ENCODE peak calls at places on chromosome 17, in ten cellular contexts. One of them, this sample, is unnamed.

GRCh38 chr17:63587770-63588169 is 12.9 kb upstream of the TACO1 start:
- DNase-seq in esophagus squamous epithelium: no peak
- DNase-seq in lower leg skin: no peak
- DNase-seq in stomach: no peak
- DNase-seq in GM12891: no peak
- DNase-seq in ovary: no peak
- DNase-seq in esophagus muscularis mucosa: no peak
- DNase-seq in IMR-90: peak
- DNase-seq in uterus: no peak
- DNase-seq in GM12878: no peak
- DNase-seq in this sample: no peak

GRCh38 chr17:62597920-62598319 is 29.6 kb upstream of the MRC2 start:
- DNase-seq in esophagus squamous epithelium: no peak
- DNase-seq in lower leg skin: peak
- DNase-seq in stomach: no peak
- DNase-seq in GM12891: no peak
- DNase-seq in ovary: no peak
- DNase-seq in esophagus muscularis mucosa: no peak
- DNase-seq in IMR-90: no peak
- DNase-seq in uterus: peak
- DNase-seq in GM12878: no peak
- DNase-seq in this sample: no peak

GRCh38 chr17:80441133-80441578 is 26.2 kb downstream of the ENDOV start:
- DNase-seq in esophagus squamous epithelium: no peak
- DNase-seq in lower leg skin: no peak
- DNase-seq in stomach: no peak
- DNase-seq in GM12891: peak
- DNase-seq in ovary: peak
- DNase-seq in esophagus muscularis mucosa: no peak
- DNase-seq in IMR-90: peak
- DNase-seq in uterus: no peak
- DNase-seq in GM12878: no peak
- DNase-seq in this sample: peak

GRCh38 chr17:63436523-63437110 is 9.5 kb downstream of the CYB561 start:
- DNase-seq in esophagus squamous epithelium: no peak
- DNase-seq in lower leg skin: no peak
- DNase-seq in stomach: peak
- DNase-seq in GM12891: no peak
- DNase-seq in ovary: no peak
- DNase-seq in esophagus muscularis mucosa: no peak
- DNase-seq in IMR-90: no peak
- DNase-seq in uterus: no peak
- DNase-seq in GM12878: no peak
- DNase-seq in this sample: peak

GRCh38 chr17:27762527-27763305 is 37.6 kb downstream of the NOS2 start:
- DNase-seq in esophagus squamous epithelium: no peak
- DNase-seq in lower leg skin: no peak
- DNase-seq in stomach: no peak
- DNase-seq in GM12891: no peak
- DNase-seq in ovary: no peak
- DNase-seq in esophagus muscularis mucosa: no peak
- DNase-seq in IMR-90: peak
- DNase-seq in uterus: no peak
- DNase-seq in GM12878: no peak
- DNase-seq in this sample: peak

GRCh38 chr17:55093358-55093757 is 124.8 kb downstream of the STXBP4 start:
- DNase-seq in esophagus squamous epithelium: no peak
- DNase-seq in lower leg skin: no peak
- DNase-seq in stomach: no peak
- DNase-seq in GM12891: no peak
- DNase-seq in ovary: no peak
- DNase-seq in esophagus muscularis mucosa: no peak
- DNase-seq in IMR-90: no peak
- DNase-seq in uterus: no peak
- DNase-seq in GM12878: no peak
- DNase-seq in this sample: no peak

GRCh38 chr17:44039829-44040635 is 25.3 kb upstream of the TMEM101 start:
- DNase-seq in esophagus squamous epithelium: no peak
- DNase-seq in lower leg skin: no peak
- DNase-seq in stomach: no peak
- DNase-seq in GM12891: no peak
- DNase-seq in ovary: no peak
- DNase-seq in esophagus muscularis mucosa: no peak
- DNase-seq in IMR-90: peak
- DNase-seq in uterus: no peak
- DNase-seq in GM12878: no peak
- DNase-seq in this sample: no peak

GRCh38 chr17:64398330-64398729 is 7.7 kb upstream of the PECAM1 start:
- DNase-seq in esophagus squamous epithelium: no peak
- DNase-seq in lower leg skin: no peak
- DNase-seq in stomach: no peak
- DNase-seq in GM12891: no peak
- DNase-seq in ovary: no peak
- DNase-seq in esophagus muscularis mucosa: no peak
- DNase-seq in IMR-90: no peak
- DNase-seq in uterus: no peak
- DNase-seq in GM12878: no peak
- DNase-seq in this sample: no peak

GRCh38 chr17:45110676-45111611 is 21.4 kb downstream of the PLCD3 start:
- DNase-seq in esophagus squamous epithelium: no peak
- DNase-seq in lower leg skin: no peak
- DNase-seq in stomach: no peak
- DNase-seq in GM12891: no peak
- DNase-seq in ovary: peak
- DNase-seq in esophagus muscularis mucosa: no peak
- DNase-seq in IMR-90: no peak
- DNase-seq in uterus: no peak
- DNase-seq in GM12878: no peak
- DNase-seq in this sample: no peak

GRCh38 chr17:44956076-44956475 is 8.5 kb upstream of the KIF18B start:
- DNase-seq in esophagus squamous epithelium: no peak
- DNase-seq in lower leg skin: no peak
- DNase-seq in stomach: no peak
- DNase-seq in GM12891: no peak
- DNase-seq in ovary: no peak
- DNase-seq in esophagus muscularis mucosa: no peak
- DNase-seq in IMR-90: no peak
- DNase-seq in uterus: no peak
- DNase-seq in GM12878: no peak
- DNase-seq in this sample: no peak

GRCh38 chr17:8949061-8949622 is 16.4 kb downstream of the PIK3R5 start:
- DNase-seq in esophagus squamous epithelium: no peak
- DNase-seq in lower leg skin: no peak
- DNase-seq in stomach: no peak
- DNase-seq in GM12891: no peak
- DNase-seq in ovary: no peak
- DNase-seq in esophagus muscularis mucosa: no peak
- DNase-seq in IMR-90: no peak
- DNase-seq in uterus: no peak
- DNase-seq in GM12878: no peak
- DNase-seq in this sample: no peak

GRCh38 chr17:61158372-61158771 is 241.3 kb upstream of the TBX2 start:
- DNase-seq in esophagus squamous epithelium: no peak
- DNase-seq in lower leg skin: no peak
- DNase-seq in stomach: no peak
- DNase-seq in GM12891: no peak
- DNase-seq in ovary: no peak
- DNase-seq in esophagus muscularis mucosa: no peak
- DNase-seq in IMR-90: no peak
- DNase-seq in uterus: no peak
- DNase-seq in GM12878: no peak
- DNase-seq in this sample: no peak

GRCh38 chr17:34503804-34504203 is 75.6 kb upstream of the TMEM132E start:
- DNase-seq in esophagus squamous epithelium: no peak
- DNase-seq in lower leg skin: no peak
- DNase-seq in stomach: no peak
- DNase-seq in GM12891: no peak
- DNase-seq in ovary: no peak
- DNase-seq in esophagus muscularis mucosa: no peak
- DNase-seq in IMR-90: no peak
- DNase-seq in uterus: no peak
- DNase-seq in GM12878: no peak
- DNase-seq in this sample: no peak

GRCh38 chr17:57986841-57987581 is 1.0 kb downstream of the VEZF1 start:
- DNase-seq in esophagus squamous epithelium: no peak
- DNase-seq in lower leg skin: no peak
- DNase-seq in stomach: peak
- DNase-seq in GM12891: no peak
- DNase-seq in ovary: peak
- DNase-seq in esophagus muscularis mucosa: no peak
- DNase-seq in IMR-90: peak
- DNase-seq in uterus: peak
- DNase-seq in GM12878: no peak
- DNase-seq in this sample: peak

GRCh38 chr17:10836145-10836544 is 1.7 kb downstream of the PIRT start:
- DNase-seq in esophagus squamous epithelium: no peak
- DNase-seq in lower leg skin: no peak
- DNase-seq in stomach: no peak
- DNase-seq in GM12891: no peak
- DNase-seq in ovary: no peak
- DNase-seq in esophagus muscularis mucosa: no peak
- DNase-seq in IMR-90: no peak
- DNase-seq in uterus: no peak
- DNase-seq in GM12878: no peak
- DNase-seq in this sample: no peak
- TF ChIP-seq POLR2A in esophagus squamous epithelium: no peak
- TF ChIP-seq POLR2A in lower leg skin: no peak
- TF ChIP-seq POLR2A in stomach: no peak
- TF ChIP-seq POLR2A in GM12891: no peak
- TF ChIP-seq POLR2A in ovary: no peak
- TF ChIP-seq POLR2A in esophagus muscularis mucosa: no peak
- TF ChIP-seq POLR2A in IMR-90: no peak
- TF ChIP-seq POLR2A in uterus: no peak
- TF ChIP-seq POLR2A in GM12878: no peak
- TF ChIP-seq POLR2A in this sample: no peak

GRCh38 chr17:16379654-16380053 is 1.2 kb upstream of the UBB start:
- DNase-seq in esophagus squamous epithelium: no peak
- DNase-seq in lower leg skin: no peak
- DNase-seq in stomach: no peak
- DNase-seq in GM12891: no peak
- DNase-seq in ovary: no peak
- DNase-seq in esophagus muscularis mucosa: no peak
- DNase-seq in IMR-90: no peak
- DNase-seq in uterus: no peak
- DNase-seq in GM12878: no peak
- DNase-seq in this sample: no peak

GRCh38 chr17:16384557-16384956 is 3.7 kb downstream of the UBB start:
- DNase-seq in esophagus squamous epithelium: no peak
- DNase-seq in lower leg skin: no peak
- DNase-seq in stomach: no peak
- DNase-seq in GM12891: no peak
- DNase-seq in ovary: no peak
- DNase-seq in esophagus muscularis mucosa: no peak
- DNase-seq in IMR-90: no peak
- DNase-seq in uterus: no peak
- DNase-seq in GM12878: no peak
- DNase-seq in this sample: no peak

GRCh38 chr17:16380640-16381495 is at the start of gene UBB:
- DNase-seq in esophagus squamous epithelium: peak
- DNase-seq in lower leg skin: peak
- DNase-seq in stomach: peak
- DNase-seq in GM12891: peak
- DNase-seq in ovary: peak
- DNase-seq in esophagus muscularis mucosa: peak
- DNase-seq in IMR-90: peak
- DNase-seq in uterus: peak
- DNase-seq in GM12878: peak
- DNase-seq in this sample: peak

GRCh38 chr17:16381496-16381820 is 567 bp downstream of the UBB start:
- DNase-seq in esophagus squamous epithelium: no peak
- DNase-seq in lower leg skin: no peak
- DNase-seq in stomach: no peak
- DNase-seq in GM12891: no peak
- DNase-seq in ovary: no peak
- DNase-seq in esophagus muscularis mucosa: no peak
- DNase-seq in IMR-90: peak
- DNase-seq in uterus: no peak
- DNase-seq in GM12878: no peak
- DNase-seq in this sample: no peak

GRCh38 chr17:16383216-16383615 is 2.3 kb downstream of the UBB start:
- DNase-seq in esophagus squamous epithelium: no peak
- DNase-seq in lower leg skin: no peak
- DNase-seq in stomach: no peak
- DNase-seq in GM12891: no peak
- DNase-seq in ovary: no peak
- DNase-seq in esophagus muscularis mucosa: no peak
- DNase-seq in IMR-90: no peak
- DNase-seq in uterus: no peak
- DNase-seq in GM12878: no peak
- DNase-seq in this sample: peak
- TF ChIP-seq POLR2A in esophagus squamous epithelium: no peak
- TF ChIP-seq POLR2A in lower leg skin: no peak
- TF ChIP-seq POLR2A in stomach: no peak
- TF ChIP-seq POLR2A in GM12891: peak
- TF ChIP-seq POLR2A in ovary: no peak
- TF ChIP-seq POLR2A in esophagus muscularis mucosa: no peak
- TF ChIP-seq POLR2A in IMR-90: peak
- TF ChIP-seq POLR2A in uterus: no peak
- TF ChIP-seq POLR2A in GM12878: peak
- TF ChIP-seq POLR2A in this sample: peak

DNA sequence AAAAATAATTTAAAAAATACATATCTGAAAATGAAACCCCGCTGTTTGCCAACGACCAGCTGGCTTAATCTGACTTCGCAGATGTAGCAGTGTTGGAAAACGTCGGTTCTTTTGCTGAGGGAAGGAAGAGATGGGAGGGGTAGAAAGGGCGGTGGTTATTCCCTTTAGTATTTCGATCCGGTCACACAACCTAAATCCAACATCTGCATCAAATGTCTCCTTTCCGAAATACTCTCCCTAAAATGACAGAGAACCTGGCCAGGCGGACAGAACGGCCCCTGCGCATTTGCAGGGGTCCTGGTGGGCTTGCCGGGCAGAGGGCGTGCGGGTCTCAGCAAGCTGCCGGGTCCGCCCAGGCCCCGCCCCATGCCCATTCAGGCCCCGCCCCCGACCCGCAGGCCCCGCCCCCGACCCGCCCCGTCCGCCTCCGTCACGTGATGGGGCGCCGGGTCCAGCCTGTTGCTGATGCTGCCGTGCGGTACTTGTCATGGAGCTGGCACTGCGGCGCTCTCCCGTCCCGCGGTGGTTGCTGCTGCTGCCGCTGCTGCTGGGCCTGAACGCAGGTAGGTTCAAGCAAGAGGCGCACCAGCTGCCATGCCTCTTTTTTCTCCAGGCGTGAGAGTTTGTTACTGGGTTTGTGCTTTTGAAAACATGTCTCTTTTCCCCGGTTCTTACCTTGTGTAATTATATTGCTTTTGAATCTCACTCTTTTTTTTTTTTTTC is at the start of gene SCPEP1:
- DNase-seq in esophagus squamous epithelium: peak
- DNase-seq in lower leg skin: peak
- DNase-seq in stomach: peak
- DNase-seq in GM12891: peak
- DNase-seq in ovary: peak
- DNase-seq in esophagus muscularis mucosa: peak
- DNase-seq in IMR-90: peak
- DNase-seq in uterus: peak
- DNase-seq in GM12878: no peak
- DNase-seq in this sample: peak
- TF ChIP-seq POLR2A in esophagus squamous epithelium: no peak
- TF ChIP-seq POLR2A in lower leg skin: no peak
- TF ChIP-seq POLR2A in stomach: no peak
- TF ChIP-seq POLR2A in GM12891: peak
- TF ChIP-seq POLR2A in ovary: peak
- TF ChIP-seq POLR2A in esophagus muscularis mucosa: no peak
- TF ChIP-seq POLR2A in IMR-90: peak
- TF ChIP-seq POLR2A in uterus: peak
- TF ChIP-seq POLR2A in GM12878: peak
- TF ChIP-seq POLR2A in this sample: peak

GRCh38 chr17:7241783-7242716 is at the start of gene GABARAP:
- DNase-seq in esophagus squamous epithelium: peak
- DNase-seq in lower leg skin: peak
- DNase-seq in stomach: peak
- DNase-seq in GM12891: peak
- DNase-seq in ovary: peak
- DNase-seq in esophagus muscularis mucosa: peak
- DNase-seq in IMR-90: peak
- DNase-seq in uterus: peak
- DNase-seq in GM12878: peak
- DNase-seq in this sample: peak
- TF ChIP-seq POLR2A in esophagus squamous epithelium: no peak
- TF ChIP-seq POLR2A in lower leg skin: no peak
- TF ChIP-seq POLR2A in stomach: peak
- TF ChIP-seq POLR2A in GM12891: no peak
- TF ChIP-seq POLR2A in ovary: peak
- TF ChIP-seq POLR2A in esophagus muscularis mucosa: peak
- TF ChIP-seq POLR2A in IMR-90: peak
- TF ChIP-seq POLR2A in uterus: peak
- TF ChIP-seq POLR2A in GM12878: peak
- TF ChIP-seq POLR2A in this sample: peak

This sample was measured in erythroblast.